ENCODE peak calls at places on chromosomes 16 and 17, in six cellular contexts. M, G, E, N, H and C are unnamed samples.

GRCh38 chr17:48484850-48485249 is 46.0 kb downstream of the HOXB1 start:
- DNase-seq in M (no peak), G (no peak), E (no peak), N (peak; percentile 90), H (no peak), C (no peak)

GRCh38 chr16:85664580-85665372 is 24.0 kb downstream of the GINS2 start:
- DNase-seq in M (no peak), G (no peak), E (no peak), N (no peak), H (no peak), C (no peak)

GRCh38 chr17:66322764-66323163 is 20.4 kb downstream of the PRKCA start:
- DNase-seq in M (no peak), G (no peak), E (no peak), N (no peak), H (no peak), C (no peak)

GRCh38 chr16:72948238-72948559 is 99.7 kb downstream of the ZFHX3 start:
- DNase-seq in M (no peak), G (no peak), E (no peak), N (no peak), H (no peak), C (no peak)

GRCh38 chr17:29615048-29615385 is 7.7 kb downstream of the CORO6 start:
- DNase-seq in M (peak; percentile 62), G (no peak), E (no peak), N (no peak), H (peak; percentile 81), C (no peak)

GRCh38 chr16:67730326-67730725 is 11.2 kb upstream of the GFOD2 start:
- DNase-seq in M (no peak), G (no peak), E (no peak), N (no peak), H (no peak), C (no peak)

GRCh38 chr16:85754403-85754802 is 3.5 kb upstream of the C16orf74 start:
- DNase-seq in M (no peak), G (no peak), E (no peak), N (no peak), H (no peak), C (no peak)

GRCh38 chr17:19644493-19645210 is 3.9 kb upstream of the ALDH3A2 start:
- DNase-seq in M (no peak), G (no peak), E (no peak), N (peak; percentile 27), H (no peak), C (no peak)

GRCh38 chr17:27535975-27536374 is 79.7 kb downstream of the KSR1 start:
- DNase-seq in M (no peak), G (no peak), E (no peak), N (peak; percentile 39), H (no peak), C (no peak)

GRCh38 chr17:34237458-34237857 is 17.6 kb upstream of the CCL2 start:
- DNase-seq in M (no peak), G (no peak), E (no peak), N (no peak), H (no peak), C (no peak)

GRCh38 chr17:13600475-13601316 is 1.0 kb downstream of the HS3ST3A1 start:
- DNase-seq in M (peak; percentile 23), G (no peak), E (no peak), N (no peak), H (no peak), C (peak; percentile 39)

GRCh38 chr17:81794509-81794908 is 9.4 kb upstream of the GCGR start:
- DNase-seq in M (no peak), G (no peak), E (no peak), N (no peak), H (no peak), C (peak; percentile 20)

GRCh38 chr17:64115871-64116534 is 13.9 kb downstream of the ERN1 start:
- DNase-seq in M (no peak), G (no peak), E (no peak), N (peak; percentile 89), H (no peak), C (no peak)

GRCh38 chr16:88618182-88618955 is 20.0 kb upstream of the IL17C start:
- DNase-seq in M (no peak), G (no peak), E (no peak), N (no peak), H (no peak), C (no peak)

GRCh38 chr16:16073884-16074781 is 124.7 kb downstream of the ABCC1 start:
- DNase-seq in M (no peak), G (no peak), E (no peak), N (peak; percentile 95), H (no peak), C (peak; percentile 96)

GRCh38 chr17:56602292-56603130 is 9.0 kb downstream of the NOG start:
- DNase-seq in M (no peak), G (no peak), E (no peak), N (no peak), H (peak; percentile 71), C (no peak)

GRCh38 chr16:88561485-88562369 is 8.5 kb upstream of the ZC3H18 start:
- DNase-seq in M (peak; percentile 54), G (peak; percentile 34), E (peak; percentile 19), N (peak; percentile 12), H (peak; percentile 48), C (peak; percentile 65)

GRCh38 chr17:73304971-73305786 is 6.6 kb downstream of the CDC42EP4 start:
- DNase-seq in M (no peak), G (no peak), E (no peak), N (peak; percentile 67), H (no peak), C (peak; percentile 88)

GRCh38 chr17:59565171-59565958 is at the start of gene DHX40:
- DNase-seq in M (peak; percentile 91), G (peak; percentile 93), E (peak; percentile 92), N (peak; percentile 93), H (peak; percentile 92), C (peak; percentile 96)

GRCh38 chr16:71225145-71225544 is 5.4 kb downstream of the HYDIN start:
- DNase-seq in M (no peak), G (no peak), E (no peak), N (no peak), H (no peak), C (no peak)

GRCh38 chr17:43517615-43518386 is 28.3 kb downstream of the ETV4 start:
- DNase-seq in M (no peak), G (no peak), E (no peak), N (peak; percentile 53), H (no peak), C (no peak)

GRCh38 chr17:57739402-57740224 is 5.5 kb downstream of the CCDC182 start:
- DNase-seq in M (no peak), G (no peak), E (no peak), N (no peak), H (no peak), C (peak; percentile 29)

GRCh38 chr17:2405247-2405926 is 4.5 kb upstream of the MNT start:
- DNase-seq in M (no peak), G (no peak), E (no peak), N (peak; percentile 82), H (no peak), C (peak; percentile 89)

GRCh38 chr17:42706732-42707131 is 24.4 kb downstream of the CNTNAP1 start:
- DNase-seq in M (no peak), G (no peak), E (no peak), N (no peak), H (peak; percentile 72), C (no peak)

GRCh38 chr17:17439971-17440843 is 36.6 kb upstream of the MED9 start:
- DNase-seq in M (peak; percentile 63), G (peak; percentile 43), E (no peak), N (no peak), H (peak; percentile 72), C (peak; percentile 58)

GRCh38 chr17:48052956-48053757 is 5.0 kb downstream of the NFE2L1 start:
- DNase-seq in M (no peak), G (peak; percentile 80), E (peak; percentile 20), N (no peak), H (no peak), C (peak; percentile 62)

GRCh38 chr17:69060835-69061234 is at the start of gene ABCA9:
- DNase-seq in M (no peak), G (peak; percentile 42), E (no peak), N (peak; percentile 41), H (no peak), C (peak; percentile 96)

GRCh38 chr17:2595736-2596135 is 2.3 kb downstream of the PAFAH1B1 start:
- DNase-seq in M (no peak), G (no peak), E (no peak), N (no peak), H (no peak), C (peak; percentile 24)

GRCh38 chr16:79011282-79011681 is 589.3 kb downstream of the MAF start:
- DNase-seq in M (no peak), G (no peak), E (no peak), N (no peak), H (no peak), C (no peak)

GRCh38 chr16:6286176-6286575 is 1046.5 kb upstream of the RBFOX1 start:
- DNase-seq in M (no peak), G (no peak), E (no peak), N (no peak), H (no peak), C (no peak)

GRCh38 chr16:5022521-5022920 is 11.2 kb downstream of the NAGPA start:
- DNase-seq in M (no peak), G (no peak), E (no peak), N (no peak), H (no peak), C (no peak)

GRCh38 chr17:46154151-46154816 is 38.9 kb downstream of the KANSL1 start:
- DNase-seq in M (peak; percentile 44), G (no peak), E (no peak), N (peak; percentile 59), H (no peak), C (no peak)
- H3K27ac ChIP-seq in M (peak overlapping the region; percentile 27), G (peak overlapping the region; percentile 63), E (no peak overlapping the region), N (no peak overlapping the region), H (no peak overlapping the region), C (peak overlapping the region; percentile 49)

DNA sequence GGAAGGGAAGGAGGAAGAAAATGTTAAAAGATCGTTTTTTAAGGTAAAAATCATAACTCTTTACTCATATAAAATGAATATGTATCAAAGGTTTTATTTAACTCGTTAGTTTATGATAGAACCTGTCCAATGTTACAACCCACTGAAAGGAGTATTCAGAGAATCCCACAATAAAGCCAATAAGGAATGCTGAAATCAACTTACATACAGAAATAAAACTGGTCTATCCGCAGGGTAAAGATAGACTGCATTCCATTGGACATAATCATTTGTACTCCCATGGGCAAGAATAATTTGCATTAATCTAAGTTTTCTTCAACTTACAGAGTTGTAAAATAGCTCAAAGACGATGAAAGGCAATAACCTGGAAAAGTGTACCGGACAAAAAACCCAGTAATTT is 17.9 kb upstream of the BEAN1 start:
- DNase-seq in M (no peak), G (no peak), E (no peak), N (peak; percentile 85), H (no peak), C (no peak)
- H3K27ac ChIP-seq in M (peak overlapping the region; percentile 60), G (no peak overlapping the region), E (peak overlapping the region; percentile 40), N (peak overlapping the region; percentile 94), H (no peak overlapping the region), C (peak overlapping the region; percentile 87)

DNA sequence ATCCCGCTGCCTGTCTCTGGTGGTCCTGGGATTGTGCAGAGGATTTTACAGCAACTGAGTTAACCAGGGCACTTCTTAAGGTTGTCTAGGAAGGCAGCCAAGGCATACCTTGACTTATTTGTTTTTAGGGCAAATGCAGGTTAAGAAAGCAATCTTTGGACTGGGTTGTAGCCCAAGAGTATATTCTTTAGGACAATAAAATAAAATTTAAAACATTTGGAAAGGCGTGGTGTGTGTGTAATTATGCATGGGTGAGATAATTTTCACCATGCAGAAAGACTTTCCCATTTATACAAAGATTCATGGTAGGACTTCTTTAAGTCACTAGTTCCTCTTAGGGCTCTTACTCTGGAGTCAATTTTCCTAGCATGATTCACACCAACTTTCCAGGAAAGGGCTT is 93.1 kb downstream of the SPACA3 start:
- DNase-seq in M (no peak), G (no peak), E (no peak), N (no peak), H (no peak), C (no peak)
- H3K27ac ChIP-seq in M (no peak overlapping the region), G (no peak overlapping the region), E (no peak overlapping the region), N (no peak overlapping the region), H (no peak overlapping the region), C (no peak overlapping the region)

GRCh38 chr17:79812206-79812968 is 15.5 kb upstream of the CBX8 start:
- DNase-seq in M (no peak), G (no peak), E (no peak), N (no peak), H (no peak), C (no peak)
- H3K27ac ChIP-seq in M (no peak overlapping the region), G (no peak overlapping the region), E (peak overlapping the region; percentile 77), N (no peak overlapping the region), H (no peak overlapping the region), C (no peak overlapping the region)